ENCODE peak calls at places on chromosome 4, in four cellular contexts. P is astrocyte, R is stomach, T is Caco-2. M is an unnamed sample. For H3K4me1, the result is how much of the 10 kb centered on the place peaks cover.

GRCh38 chr4:84878090-84878489 is 88.4 kb downstream of the WDFY3 start:
- DNase-seq in P (peak), R (no peak), T (no peak), M (no peak)

GRCh38 chr4:153725811-153726154 is 34.0 kb downstream of the RNF175 start:
- DNase-seq in P (no peak), R (no peak), T (no peak), M (no peak)

GRCh38 chr4:25536577-25537325 is 118.9 kb upstream of the SLC34A2 start:
- DNase-seq in P (no peak), R (no peak), T (no peak), M (no peak)

GRCh38 chr4:110119347-110119746 is 79.1 kb downstream of the ELOVL6 start:
- DNase-seq in P (no peak), R (peak), T (peak), M (no peak)

GRCh38 chr4:128517739-128518510 is 230.3 kb upstream of the PGRMC2 start:
- DNase-seq in P (peak), R (peak), T (no peak), M (no peak)

GRCh38 chr4:169153451-169153850 is 117.3 kb downstream of the SH3RF1 start:
- DNase-seq in P (no peak), R (no peak), T (no peak), M (no peak)

GRCh38 chr4:53962516-53963225 is 101.7 kb downstream of the CHIC2 start:
- DNase-seq in P (peak), R (no peak), T (no peak), M (no peak)

GRCh38 chr4:138627096-138627495 is 384.9 kb upstream of the SLC7A11 start:
- DNase-seq in P (peak), R (no peak), T (no peak), M (no peak)

GRCh38 chr4:2353222-2354107 is 65.0 kb downstream of the ZFYVE28 start:
- DNase-seq in P (no peak), R (no peak), T (no peak), M (no peak)

GRCh38 chr4:155789391-155789790 is 30.6 kb downstream of the GUCY1B1 start:
- DNase-seq in P (no peak), R (no peak), T (no peak), M (no peak)

GRCh38 chr4:160808174-160808573 is 1355.6 kb downstream of the FSTL5 start:
- DNase-seq in P (no peak), R (no peak), T (no peak), M (no peak)

GRCh38 chr4:6208416-6208815 is 8.1 kb upstream of the JAKMIP1 start:
- DNase-seq in P (no peak), R (peak), T (no peak), M (no peak)

GRCh38 chr4:22969314-22969896 is 276.7 kb downstream of the GBA3 start:
- DNase-seq in P (peak), R (no peak), T (no peak), M (no peak)

GRCh38 chr4:174230148-174230547 is 53.3 kb downstream of the FBXO8 start:
- DNase-seq in P (no peak), R (no peak), T (no peak), M (no peak)

GRCh38 chr4:174222266-174222872 is 61.1 kb downstream of the FBXO8 start:
- DNase-seq in P (no peak), R (no peak), T (no peak), M (no peak)

GRCh38 chr4:174228988-174229387 is 54.5 kb downstream of the FBXO8 start:
- DNase-seq in P (no peak), R (no peak), T (no peak), M (no peak)

GRCh38 chr4:174224550-174224949 is 58.9 kb downstream of the FBXO8 start:
- DNase-seq in P (no peak), R (no peak), T (no peak), M (no peak)

GRCh38 chr4:174225247-174226054 is 58.0 kb downstream of the FBXO8 start:
- DNase-seq in P (no peak), R (no peak), T (no peak), M (no peak)
- H3K4me1 ChIP-seq in P (under half), R (under half), T (under half), M (under half)

GRCh38 chr4:57405359-57405758 is 295.2 kb upstream of the IGFBP7 start:
- DNase-seq in P (peak), R (no peak), T (no peak), M (no peak)

GRCh38 chr4:57410331-57411052 is 300.3 kb upstream of the IGFBP7 start:
- DNase-seq in P (no peak), R (no peak), T (no peak), M (no peak)
- H3K4me3 ChIP-seq in P (no peak), R (no peak), T (no peak), M (no peak)

DNA sequence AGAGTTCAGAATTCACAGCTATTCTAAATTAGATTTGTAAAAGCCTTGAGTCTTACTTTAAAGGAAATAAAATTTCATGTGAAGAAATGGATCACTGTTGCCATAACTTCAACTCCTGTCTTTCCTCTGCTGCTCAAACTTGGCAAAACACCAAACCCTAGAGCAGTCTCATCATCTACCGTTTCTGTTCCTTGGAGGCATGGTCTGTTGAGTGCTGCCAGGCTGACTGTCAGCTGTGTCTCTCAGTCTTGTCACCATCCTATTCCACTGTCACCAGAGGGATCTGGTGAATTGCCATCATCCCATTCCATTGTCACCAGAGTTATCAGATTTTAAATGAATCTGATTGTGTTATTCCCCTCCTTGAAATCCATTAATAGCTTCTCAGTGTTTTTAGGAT is 55.6 kb downstream of the STIM2 start:
- DNase-seq in P (no peak), R (no peak), T (no peak), M (no peak)
- H3K4me1 ChIP-seq in P (under half), R (under half), T (under half), M (under half)

GRCh38 chr4:574346-575161 is 1.5 kb downstream of the TMEM271 start:
- DNase-seq in P (no peak), R (no peak), T (no peak), M (no peak)
- H3K4me3 ChIP-seq in P (no peak), R (no peak), T (no peak), M (no peak)

DNA sequence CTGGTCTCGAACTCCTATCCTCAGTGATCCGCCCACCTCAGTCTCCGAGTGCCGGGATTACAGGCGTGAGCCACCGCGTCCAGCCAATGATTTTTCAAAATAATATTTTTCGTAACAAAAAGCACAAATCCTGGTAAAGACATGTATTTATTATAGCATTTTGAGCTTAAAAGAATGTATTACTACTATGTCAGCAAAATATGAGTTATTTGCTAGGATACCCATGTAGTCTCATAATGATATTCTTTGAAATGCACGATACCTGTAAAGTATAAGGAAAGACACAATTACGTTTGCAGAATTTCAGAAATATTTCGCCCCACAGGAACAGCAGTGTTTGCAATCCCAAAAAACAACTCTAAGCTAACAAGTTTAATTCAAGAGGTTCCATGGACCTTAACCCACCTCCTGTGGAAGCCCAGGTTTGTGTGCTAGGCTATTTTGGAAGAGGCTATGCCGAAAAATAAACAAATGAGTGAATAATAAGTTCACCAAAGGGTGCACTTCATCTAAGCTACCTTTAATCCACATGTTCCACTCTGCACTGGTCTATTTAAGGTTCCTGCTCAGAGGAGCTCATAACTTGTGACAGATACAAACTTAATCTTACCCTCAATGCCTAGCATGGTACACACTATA is 5.2 kb downstream of the FRYL start:
- DNase-seq in P (no peak), R (no peak), T (no peak), M (no peak)
- H3K4me1 ChIP-seq in P (under half), R (under half), T (under half), M (under half)

GRCh38 chr4:15809473-15809872 is 31.3 kb downstream of the CD38 start:
- DNase-seq in P (no peak), R (no peak), T (no peak), M (no peak)
- H3K4me3 ChIP-seq in P (no peak), R (no peak), T (no peak), M (no peak)